ENCODE peak calls at places on chromosomes 5 and 9, in nine cellular contexts. X is IMR-90; C is tibial nerve; O is left lung; A is GM06990; E is adipocyte; J is CD8-positive, alpha-beta memory T cell; W is right lobe of liver; B is ovary. L is an unnamed sample. For H3K36me3, the result is how much of the 10 kb centered on the place peaks cover.

GRCh38 chr5:53335115-53335514 is 145.3 kb upstream of the FST start:
- DNase-seq in X (peak), C (no peak), O (no peak), A (no peak), E (no peak), J (no peak), W (peak), B (no peak), L (no peak)

GRCh38 chr5:95892784-95893354 is 68.8 kb downstream of the ELL2 start:
- DNase-seq in X (no peak), C (no peak), O (no peak), A (no peak), E (peak), J (no peak), W (no peak), B (no peak), L (no peak)

GRCh38 chr5:75091597-75091996 is 39.2 kb upstream of the GCNT4 start:
- DNase-seq in X (no peak), C (no peak), O (no peak), A (no peak), E (no peak), J (no peak), W (no peak), B (no peak), L (no peak)

GRCh38 chr5:34522599-34523381 is 133.3 kb upstream of the RAI14 start:
- DNase-seq in X (peak), C (peak), O (peak), A (no peak), E (peak), J (peak), W (no peak), B (peak), L (peak)

GRCh38 chr9:136951541-136952353 is at the start of gene LCN12:
- DNase-seq in X (no peak), C (no peak), O (no peak), A (no peak), E (no peak), J (no peak), W (no peak), B (peak), L (no peak)

GRCh38 chr5:172502969-172503368 is 48.6 kb upstream of the SH3PXD2B start:
- DNase-seq in X (no peak), C (peak), O (peak), A (no peak), E (no peak), J (no peak), W (no peak), B (peak), L (no peak)

GRCh38 chr9:120965344-120966004 is 38.9 kb upstream of the TRAF1 start:
- DNase-seq in X (no peak), C (peak), O (no peak), A (no peak), E (peak), J (no peak), W (no peak), B (no peak), L (no peak)

GRCh38 chr9:77497322-77498198 is 150.6 kb downstream of the GNA14 start:
- DNase-seq in X (no peak), C (no peak), O (no peak), A (no peak), E (no peak), J (no peak), W (no peak), B (no peak), L (no peak)

GRCh38 chr5:143235423-143235822 is 168.1 kb downstream of the NR3C1 start:
- DNase-seq in X (peak), C (peak), O (no peak), A (no peak), E (peak), J (no peak), W (no peak), B (no peak), L (peak)

GRCh38 chr9:78314953-78315870 is 18.3 kb downstream of the PSAT1 start:
- DNase-seq in X (peak), C (no peak), O (no peak), A (no peak), E (peak), J (no peak), W (no peak), B (no peak), L (peak)

GRCh38 chr5:91049800-91050199 is 333.3 kb downstream of the ARRDC3 start:
- DNase-seq in X (peak), C (no peak), O (no peak), A (no peak), E (peak), J (no peak), W (no peak), B (no peak), L (peak)

GRCh38 chr5:42653705-42654104 is 102.9 kb upstream of the CCDC152 start:
- DNase-seq in X (no peak), C (no peak), O (no peak), A (no peak), E (no peak), J (no peak), W (no peak), B (no peak), L (no peak)

GRCh38 chr5:82348749-82349148 is 70.6 kb upstream of the RPS23 start:
- DNase-seq in X (no peak), C (no peak), O (no peak), A (no peak), E (peak), J (no peak), W (no peak), B (no peak), L (peak)

GRCh38 chr9:4832786-4833579 is 40.2 kb downstream of the RCL1 start:
- DNase-seq in X (peak), C (no peak), O (no peak), A (no peak), E (peak), J (no peak), W (no peak), B (no peak), L (peak)

GRCh38 chr9:81477669-81478068 is 211.7 kb downstream of the TLE1 start:
- DNase-seq in X (no peak), C (no peak), O (no peak), A (no peak), E (peak), J (no peak), W (no peak), B (no peak), L (no peak)

GRCh38 chr5:39137391-39138181 is 63.4 kb upstream of the RICTOR start:
- DNase-seq in X (no peak), C (no peak), O (no peak), A (no peak), E (no peak), J (no peak), W (no peak), B (no peak), L (no peak)

GRCh38 chr5:128649183-128649582 is 111.1 kb upstream of the FBN2 start:
- DNase-seq in X (peak), C (no peak), O (no peak), A (no peak), E (peak), J (no peak), W (no peak), B (no peak), L (no peak)

GRCh38 chr5:128782446-128782845 is 182.8 kb upstream of the SLC27A6 start:
- DNase-seq in X (peak), C (peak), O (peak), A (no peak), E (peak), J (no peak), W (no peak), B (no peak), L (peak)

GRCh38 chr5:180915924-180916323 is 17.0 kb downstream of the BTNL8 start:
- DNase-seq in X (no peak), C (no peak), O (no peak), A (no peak), E (no peak), J (no peak), W (no peak), B (no peak), L (no peak)

GRCh38 chr5:27682600-27682999 is 644.2 kb upstream of the CDH9 start:
- DNase-seq in X (no peak), C (no peak), O (no peak), A (no peak), E (no peak), J (no peak), W (no peak), B (no peak), L (no peak)

GRCh38 chr9:4970970-4971641 is 14.0 kb upstream of the JAK2 start:
- DNase-seq in X (no peak), C (no peak), O (no peak), A (peak), E (no peak), J (peak), W (no peak), B (no peak), L (no peak)

GRCh38 chr9:3746296-3747275 is 220.8 kb upstream of the RFX3 start:
- DNase-seq in X (peak), C (no peak), O (no peak), A (no peak), E (peak), J (no peak), W (no peak), B (no peak), L (peak)

DNA sequence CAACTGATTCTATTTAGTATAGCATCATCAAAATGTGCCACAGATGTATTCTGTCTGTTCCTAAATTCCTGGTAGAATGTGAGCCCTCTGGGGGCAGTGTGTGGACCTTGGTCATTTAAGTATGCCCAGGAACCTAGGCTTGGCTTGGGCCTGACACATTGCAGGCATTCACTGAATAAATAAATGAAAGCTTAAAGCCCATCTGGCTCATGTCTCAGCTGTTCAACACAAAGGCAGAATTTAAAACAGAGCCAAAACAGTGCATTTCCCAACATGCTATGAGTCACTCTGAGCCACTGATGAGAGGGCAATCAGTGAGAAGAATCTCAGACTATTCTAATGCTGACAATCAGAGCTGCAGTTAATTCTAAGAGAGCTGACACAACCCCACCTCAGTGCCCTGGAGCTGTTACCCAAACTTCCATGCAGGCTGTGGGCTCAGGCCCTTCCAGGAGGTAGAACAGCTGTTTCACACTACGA is 8.1 kb downstream of the FAM193B start:
- DNase-seq in X (peak), C (peak), O (no peak), A (no peak), E (peak), J (no peak), W (peak), B (no peak), L (peak)
- H3K4me3 ChIP-seq in X (no peak), C (no peak), O (no peak), A (no peak), E (peak), J (no peak), W (no peak), B (no peak), L (no peak)

DNA sequence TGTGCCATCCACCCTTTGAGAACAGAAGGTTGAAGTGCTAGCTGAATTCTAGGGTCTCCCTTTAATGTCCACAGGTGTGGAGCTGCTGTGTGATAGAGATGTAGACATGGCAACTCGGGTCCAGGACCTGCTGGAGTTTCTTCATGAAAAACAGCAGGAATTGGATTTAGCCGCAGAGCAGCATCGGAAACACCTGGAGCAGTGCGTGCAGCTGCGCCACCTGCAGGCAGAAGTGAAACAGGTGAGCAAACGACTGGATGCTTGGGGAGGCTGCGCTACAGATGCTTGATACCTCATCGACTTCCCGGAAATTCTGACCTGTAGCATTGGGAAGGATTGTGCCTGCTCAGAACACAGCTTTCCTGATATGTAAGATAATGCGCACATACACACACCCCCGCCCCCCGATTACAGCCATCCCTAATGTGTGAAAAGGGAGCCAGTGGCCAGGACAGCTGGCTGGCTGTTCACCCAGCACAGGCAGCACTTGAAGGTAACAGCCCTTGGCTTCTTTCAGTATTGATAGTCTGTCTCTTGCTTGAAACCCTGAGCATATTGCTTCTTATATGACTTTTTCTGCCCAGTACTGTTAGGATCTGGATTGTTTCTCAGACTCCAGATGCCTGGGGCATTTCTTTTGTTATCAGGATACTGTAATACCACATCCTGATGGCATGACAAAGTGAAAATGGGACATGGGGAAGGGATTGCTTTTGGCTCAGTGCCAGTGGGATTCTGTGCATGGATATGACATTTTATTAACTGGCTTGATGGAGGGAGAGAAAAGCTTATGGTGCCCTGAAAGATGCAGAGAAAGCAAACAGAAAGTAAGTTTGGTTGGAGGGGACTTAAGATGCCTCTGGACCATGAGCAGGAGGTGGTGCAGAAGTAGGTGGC is 216.8 kb upstream of the OTULINL start:
- DNase-seq in X (no peak), C (no peak), O (no peak), A (no peak), E (peak), J (no peak), W (no peak), B (no peak), L (no peak)
- H3K36me3 ChIP-seq in X (half or more), C (under half), O (half or more), A (under half), E (half or more), J (under half), W (half or more), B (under half), L (half or more)

DNA sequence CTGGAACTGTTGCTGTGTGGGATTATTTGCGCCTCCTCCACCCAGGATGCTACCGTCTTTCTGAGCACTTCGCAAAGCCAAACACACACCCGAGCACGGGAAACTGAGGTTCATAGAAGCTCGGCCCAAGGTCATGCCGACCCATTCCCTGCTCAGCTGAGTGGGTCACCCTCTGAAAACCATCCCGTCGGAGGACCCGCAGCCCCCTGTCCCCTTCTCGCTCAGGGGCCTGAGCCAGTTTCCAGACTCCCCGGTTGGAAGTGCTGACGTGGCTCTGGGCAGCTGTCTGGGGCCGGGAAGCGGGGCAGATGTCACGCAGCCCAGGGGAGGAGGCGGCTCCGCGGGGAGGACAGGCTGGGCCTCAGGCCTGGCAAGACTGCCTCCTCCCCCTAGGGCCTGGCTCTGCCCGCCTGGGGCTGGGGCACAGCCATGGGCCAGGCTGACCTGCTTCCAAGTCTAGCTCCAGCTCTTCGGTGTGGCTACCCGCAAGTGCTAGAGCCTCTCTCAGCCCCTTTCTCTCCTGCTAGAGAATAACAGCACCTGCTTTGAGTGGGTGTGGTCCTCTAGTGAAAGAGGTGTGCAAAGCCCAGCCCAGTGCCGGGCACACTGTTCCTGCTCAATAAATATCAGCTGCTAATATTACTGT is 9.9 kb upstream of the CXXC5 start:
- DNase-seq in X (peak), C (no peak), O (peak), A (peak), E (peak), J (no peak), W (peak), B (peak), L (peak)
- H3K4me3 ChIP-seq in X (no peak), C (peak), O (peak), A (peak), E (peak), J (no peak), W (peak), B (peak), L (peak)

GRCh38 chr9:128482186-128482585 is 22.3 kb upstream of the GLE1 start:
- DNase-seq in X (no peak), C (no peak), O (no peak), A (no peak), E (no peak), J (no peak), W (no peak), B (no peak), L (no peak)
- H3K36me3 ChIP-seq in X (under half), C (under half), O (half or more), A (under half), E (half or more), J (under half), W (under half), B (under half), L (under half)

DNA sequence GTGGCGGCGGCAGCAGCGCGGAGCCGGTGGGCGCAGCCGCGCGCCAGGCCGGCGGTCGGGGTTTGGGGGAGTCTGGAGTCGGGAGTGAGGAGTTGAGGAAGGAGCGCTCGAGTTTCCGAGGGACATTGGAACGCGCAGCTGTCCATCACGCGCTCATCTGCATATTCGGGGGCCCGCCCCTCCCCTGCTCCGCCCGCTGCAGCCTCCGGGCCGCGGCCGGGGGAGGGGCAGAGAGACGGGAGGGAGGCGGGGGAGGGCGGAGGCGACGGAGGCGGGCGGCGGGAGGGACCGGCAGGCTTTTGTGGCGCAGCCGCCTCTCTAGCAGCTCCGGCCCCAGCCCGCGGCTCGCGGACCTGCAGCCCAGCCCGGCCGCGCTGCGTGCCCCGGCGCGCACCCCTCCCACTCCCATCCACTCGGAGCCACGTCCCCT is at the start of gene IRX2:
- DNase-seq in X (peak), C (no peak), O (peak), A (no peak), E (no peak), J (no peak), W (no peak), B (no peak), L (peak)
- H3K4me3 ChIP-seq in X (peak), C (no peak), O (peak), A (no peak), E (peak), J (no peak), W (peak), B (no peak), L (peak)